ENCODE peak calls at places on chromosomes 12 and 14, in six cellular contexts. V, P, G, Y, U and X are unnamed samples.

GRCh38 chr12:103645202-103645601 is 58.1 kb downstream of the STAB2 start:
- DNase-seq in V (no peak), P (peak; percentile 1), G (no peak), Y (peak; percentile 33), U (no peak), X (no peak)

GRCh38 chr14:93115920-93116675 is at the start of gene ITPK1:
- DNase-seq in V (peak; percentile 65), P (peak; percentile 91), G (peak; percentile 50), Y (peak; percentile 41), U (peak; percentile 90), X (peak; percentile 65)

GRCh38 chr14:77107228-77107627 is 9.2 kb downstream of the CIPC start:
- DNase-seq in V (no peak), P (peak; percentile 16), G (no peak), Y (no peak), U (no peak), X (no peak)

GRCh38 chr12:76551482-76551888 is 8.1 kb downstream of the OSBPL8 start:
- DNase-seq in V (no peak), P (no peak), G (no peak), Y (no peak), U (no peak), X (no peak)

GRCh38 chr12:168201-168600 is 45.8 kb downstream of the SLC6A12 start:
- DNase-seq in V (no peak), P (no peak), G (no peak), Y (no peak), U (no peak), X (no peak)

GRCh38 chr12:119802472-119802871 is 74.6 kb downstream of the CIT start:
- DNase-seq in V (peak; percentile 11), P (peak; percentile 39), G (no peak), Y (peak; percentile 59), U (no peak), X (no peak)

GRCh38 chr12:613996-614726 is 49.1 kb downstream of the NINJ2 start:
- DNase-seq in V (peak; percentile 69), P (no peak), G (no peak), Y (no peak), U (no peak), X (peak; percentile 52)

GRCh38 chr12:59874781-59875180 is 279.0 kb downstream of the SLC16A7 start:
- DNase-seq in V (peak; percentile 4), P (no peak), G (no peak), Y (peak; percentile 21), U (no peak), X (no peak)

GRCh38 chr12:80187660-80188090 is 88.3 kb downstream of the OTOGL start:
- DNase-seq in V (peak; percentile 32), P (peak; percentile 52), G (no peak), Y (peak; percentile 41), U (no peak), X (no peak)

GRCh38 chr14:52338282-52338681 is 24.2 kb downstream of the PTGER2 start:
- DNase-seq in V (no peak), P (peak; percentile 50), G (peak; percentile 44), Y (peak; percentile 70), U (no peak), X (no peak)

GRCh38 chr12:81257952-81258551 is 180.2 kb downstream of the ACSS3 start:
- DNase-seq in V (peak; percentile 70), P (peak; percentile 83), G (no peak), Y (peak; percentile 47), U (no peak), X (no peak)

GRCh38 chr12:56979628-56980027 is 22.2 kb upstream of the RDH16 start:
- DNase-seq in V (no peak), P (no peak), G (no peak), Y (no peak), U (no peak), X (no peak)

GRCh38 chr12:16112626-16113560 is 164.6 kb downstream of the SLC15A5 start:
- DNase-seq in V (peak; percentile 91), P (peak; percentile 6), G (no peak), Y (no peak), U (no peak), X (no peak)

GRCh38 chr12:52530905-52531304 is 10.7 kb upstream of the KRT5 start:
- DNase-seq in V (no peak), P (no peak), G (no peak), Y (no peak), U (no peak), X (no peak)

GRCh38 chr14:36129181-36129580 is 47.3 kb downstream of the PTCSC3 start:
- DNase-seq in V (peak; percentile 35), P (no peak), G (no peak), Y (no peak), U (no peak), X (no peak)

GRCh38 chr12:122740351-122740750 is 9.7 kb upstream of the HCAR1 start:
- DNase-seq in V (peak; percentile 53), P (no peak), G (no peak), Y (no peak), U (peak; percentile 11), X (no peak)

GRCh38 chr14:80754696-80755095 is 186.8 kb downstream of the CEP128 start:
- DNase-seq in V (peak; percentile 5), P (no peak), G (no peak), Y (no peak), U (no peak), X (no peak)

GRCh38 chr14:61419201-61419600 is 97.8 kb downstream of the PRKCH start:
- DNase-seq in V (no peak), P (no peak), G (no peak), Y (no peak), U (no peak), X (no peak)

GRCh38 chr12:95766356-95767019 is 24.1 kb downstream of the NTN4 start:
- DNase-seq in V (no peak), P (no peak), G (no peak), Y (peak; percentile 41), U (no peak), X (no peak)

GRCh38 chr14:104313674-104314073 is 175.3 kb downstream of the KIF26A start:
- DNase-seq in V (no peak), P (no peak), G (no peak), Y (no peak), U (no peak), X (no peak)

GRCh38 chr12:54306925-54307731 is 6.3 kb upstream of the NFE2 start:
- DNase-seq in V (no peak), P (peak; percentile 54), G (peak; percentile 98), Y (no peak), U (peak; percentile 96), X (peak; percentile 24)

GRCh38 chr12:19432309-19433170 is 6.8 kb upstream of the AEBP2 start:
- DNase-seq in V (no peak), P (no peak), G (no peak), Y (no peak), U (no peak), X (no peak)

GRCh38 chr12:19434538-19434937 is 4.8 kb upstream of the AEBP2 start:
- DNase-seq in V (no peak), P (no peak), G (no peak), Y (no peak), U (no peak), X (peak; percentile 65)

GRCh38 chr12:19428261-19428660 is 11.0 kb upstream of the AEBP2 start:
- DNase-seq in V (peak; percentile 80), P (no peak), G (no peak), Y (no peak), U (no peak), X (peak; percentile 41)

GRCh38 chr12:19430988-19431387 is 8.3 kb upstream of the AEBP2 start:
- DNase-seq in V (no peak), P (peak; percentile 50), G (no peak), Y (no peak), U (no peak), X (no peak)

DNA sequence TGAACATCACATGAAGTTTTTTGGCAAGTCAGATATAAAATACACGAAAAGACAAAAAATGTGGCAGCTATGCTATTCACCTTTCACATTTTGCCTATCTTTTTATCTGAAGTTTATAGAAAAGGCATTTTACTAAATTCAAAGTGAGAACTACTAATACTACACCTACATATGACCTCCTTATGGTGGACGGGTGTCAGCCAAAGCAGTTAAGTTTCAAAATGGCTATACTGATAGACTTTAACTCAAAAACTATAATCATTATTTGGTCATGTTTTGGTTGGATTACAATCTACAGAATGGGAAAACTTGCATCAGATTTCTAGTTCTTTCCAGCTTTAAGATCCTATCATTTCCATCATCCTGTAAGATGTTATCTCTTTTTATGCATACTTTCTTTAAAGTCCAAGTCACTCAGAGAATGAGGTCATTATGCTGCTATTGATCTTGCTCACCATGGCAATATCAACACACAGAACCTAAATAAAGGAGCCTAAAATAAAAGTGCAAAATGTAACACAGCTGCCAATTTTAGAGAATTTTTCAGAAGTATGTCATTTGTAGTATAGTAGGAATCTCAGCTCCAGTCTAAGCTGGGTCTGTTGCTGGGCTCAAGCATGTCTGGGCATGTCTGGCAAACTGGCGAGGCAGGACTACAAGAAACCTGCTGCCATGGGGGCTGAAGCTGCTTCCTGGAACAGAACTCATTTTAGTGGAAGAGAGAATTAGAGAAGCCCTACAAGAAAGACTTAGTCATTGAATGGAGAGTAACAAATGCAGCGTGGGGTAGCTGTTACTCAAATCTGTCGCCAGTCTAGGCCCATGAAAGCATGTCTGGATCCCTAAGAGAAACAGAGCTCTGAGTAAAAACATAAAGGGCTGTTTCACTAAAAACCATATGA is 7.6 kb upstream of the AEBP2 start:
- DNase-seq in V (peak; percentile 93), P (peak; percentile 72), G (no peak), Y (peak; percentile 88), U (no peak), X (peak; percentile 90)
- H3K4me3 ChIP-seq in V (no peak overlapping the region), P (no peak overlapping the region), G (no peak overlapping the region), Y (no peak overlapping the region), U (no peak overlapping the region), X (peak overlapping the region; percentile 10)

GRCh38 chr14:79448922-79449321 is 762.4 kb downstream of the DIO2 start:
- DNase-seq in V (no peak), P (no peak), G (no peak), Y (no peak), U (no peak), X (no peak)

DNA sequence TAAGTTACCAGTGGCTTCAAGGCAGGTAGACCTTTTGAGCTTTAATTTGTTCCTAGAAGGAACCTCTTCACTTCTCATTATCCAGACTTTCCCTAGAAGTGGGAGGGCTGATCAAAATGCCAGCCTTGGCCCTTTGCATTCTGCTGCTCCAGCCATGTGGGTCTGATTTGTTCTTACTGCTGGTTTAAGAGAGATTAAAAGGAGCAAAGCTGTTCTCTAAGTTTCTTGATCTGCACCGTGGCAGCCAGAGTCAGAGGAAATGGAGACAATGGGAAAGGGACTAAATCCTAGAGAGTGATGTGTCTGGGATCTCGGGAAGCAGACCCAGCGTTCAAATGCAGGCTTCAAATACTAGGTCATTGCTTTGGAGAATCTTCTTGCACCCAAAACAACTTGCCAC is 759.7 kb downstream of the DIO2 start:
- DNase-seq in V (no peak), P (no peak), G (no peak), Y (no peak), U (no peak), X (no peak)
- H3K9ac ChIP-seq in V (no peak overlapping the region), P (no peak overlapping the region), G (no peak overlapping the region), Y (no peak overlapping the region), U (no peak overlapping the region), X (no peak overlapping the region)

GRCh38 chr14:54651649-54652048 is 84.7 kb downstream of the SAMD4A start:
- DNase-seq in V (no peak), P (peak; percentile 33), G (no peak), Y (no peak), U (no peak), X (no peak)
- H3K4me3 ChIP-seq in V (no peak overlapping the region), P (peak overlapping the region; percentile 69), G (no peak overlapping the region), Y (no peak overlapping the region), U (peak overlapping the region; percentile 37), X (no peak overlapping the region)

DNA sequence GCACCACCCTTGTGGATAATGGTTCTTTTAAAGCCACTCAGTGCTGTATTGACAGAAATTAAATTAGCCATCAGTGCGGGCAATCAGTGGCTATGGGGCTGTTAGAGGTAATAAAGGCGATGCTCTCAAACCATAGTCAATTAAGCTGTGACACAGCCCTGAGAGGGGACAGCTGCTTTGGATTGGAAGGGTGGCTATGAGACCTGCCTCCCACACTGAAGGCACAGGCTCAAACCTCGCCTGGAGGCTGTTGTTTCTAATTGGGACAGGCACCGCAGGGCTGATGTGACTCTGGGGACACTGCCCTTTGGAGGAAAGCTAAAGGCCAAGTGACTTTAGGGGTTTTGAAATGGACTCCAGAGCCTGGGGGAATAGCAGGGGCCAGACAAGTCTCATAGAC is 562.2 kb downstream of the VRK1 start:
- DNase-seq in V (no peak), P (no peak), G (no peak), Y (no peak), U (no peak), X (no peak)
- H3K9ac ChIP-seq in V (no peak overlapping the region), P (no peak overlapping the region), G (no peak overlapping the region), Y (no peak overlapping the region), U (no peak overlapping the region), X (no peak overlapping the region)